ENCODE peak calls at places on chromosomes 5 and 9, in nine cellular contexts. One of them, this sample, is unnamed.

GRCh38 chr9:126613656-126614055 is at the start of gene LMX1B:
- DNase-seq in stomach: no peak
- DNase-seq in K562: no peak
- DNase-seq in GM12891: peak
- DNase-seq in upper lobe of left lung: peak
- DNase-seq in H1: peak
- DNase-seq in esophagus muscularis mucosa: no peak
- DNase-seq in GM12878: no peak
- DNase-seq in prostate gland: peak
- DNase-seq in this sample: peak

GRCh38 chr9:134287591-134288518 is 38.4 kb upstream of the RXRA start:
- DNase-seq in prostate gland: no peak
- DNase-seq in GM12878: no peak
- DNase-seq in H1: no peak
- DNase-seq in upper lobe of left lung: no peak
- DNase-seq in esophagus muscularis mucosa: no peak
- DNase-seq in GM12891: no peak
- DNase-seq in stomach: no peak
- DNase-seq in K562: peak
- DNase-seq in this sample: no peak

GRCh38 chr5:53017383-53017782 is 28.2 kb downstream of the ITGA2 start:
- DNase-seq in GM12878: no peak
- DNase-seq in upper lobe of left lung: peak
- DNase-seq in prostate gland: no peak
- DNase-seq in K562: no peak
- DNase-seq in esophagus muscularis mucosa: no peak
- DNase-seq in GM12891: no peak
- DNase-seq in H1: no peak
- DNase-seq in stomach: no peak
- DNase-seq in this sample: no peak

GRCh38 chr9:92292338-92293074 is 991 bp downstream of the IARS1 start:
- DNase-seq in stomach: no peak
- DNase-seq in prostate gland: no peak
- DNase-seq in H1: no peak
- DNase-seq in GM12891: no peak
- DNase-seq in upper lobe of left lung: no peak
- DNase-seq in K562: no peak
- DNase-seq in esophagus muscularis mucosa: no peak
- DNase-seq in GM12878: no peak
- DNase-seq in this sample: no peak

GRCh38 chr9:87711857-87712800 is 13.8 kb upstream of the CTSL start:
- DNase-seq in GM12891: no peak
- DNase-seq in GM12878: no peak
- DNase-seq in K562: no peak
- DNase-seq in prostate gland: no peak
- DNase-seq in upper lobe of left lung: no peak
- DNase-seq in stomach: no peak
- DNase-seq in H1: no peak
- DNase-seq in esophagus muscularis mucosa: no peak
- DNase-seq in this sample: no peak

GRCh38 chr5:58871648-58872242 is 288.9 kb downstream of the RAB3C start:
- DNase-seq in GM12891: no peak
- DNase-seq in K562: peak
- DNase-seq in esophagus muscularis mucosa: no peak
- DNase-seq in upper lobe of left lung: no peak
- DNase-seq in H1: no peak
- DNase-seq in prostate gland: no peak
- DNase-seq in GM12878: no peak
- DNase-seq in stomach: no peak
- DNase-seq in this sample: no peak

GRCh38 chr5:157308826-157309465 is 43.0 kb downstream of the CYFIP2 start:
- DNase-seq in GM12891: no peak
- DNase-seq in stomach: no peak
- DNase-seq in prostate gland: no peak
- DNase-seq in GM12878: peak
- DNase-seq in upper lobe of left lung: no peak
- DNase-seq in H1: no peak
- DNase-seq in esophagus muscularis mucosa: no peak
- DNase-seq in K562: no peak
- DNase-seq in this sample: no peak

GRCh38 chr5:14385022-14385421 is 196.6 kb upstream of the OTULINL start:
- DNase-seq in GM12878: no peak
- DNase-seq in stomach: no peak
- DNase-seq in GM12891: no peak
- DNase-seq in upper lobe of left lung: no peak
- DNase-seq in esophagus muscularis mucosa: no peak
- DNase-seq in K562: no peak
- DNase-seq in prostate gland: no peak
- DNase-seq in H1: no peak
- DNase-seq in this sample: no peak

GRCh38 chr9:70634696-70635095 is 220.2 kb upstream of the KLF9 start:
- DNase-seq in prostate gland: no peak
- DNase-seq in K562: no peak
- DNase-seq in GM12891: no peak
- DNase-seq in stomach: no peak
- DNase-seq in esophagus muscularis mucosa: no peak
- DNase-seq in GM12878: no peak
- DNase-seq in H1: no peak
- DNase-seq in upper lobe of left lung: no peak
- DNase-seq in this sample: no peak

GRCh38 chr9:110199643-110200042 is 8.3 kb downstream of the C9orf152 start:
- DNase-seq in stomach: no peak
- DNase-seq in upper lobe of left lung: no peak
- DNase-seq in GM12878: no peak
- DNase-seq in esophagus muscularis mucosa: no peak
- DNase-seq in GM12891: no peak
- DNase-seq in H1: no peak
- DNase-seq in prostate gland: no peak
- DNase-seq in K562: no peak
- DNase-seq in this sample: no peak

GRCh38 chr9:131324736-131325679 is 35.5 kb downstream of the PLPP7 start:
- DNase-seq in H1: no peak
- DNase-seq in GM12878: no peak
- DNase-seq in K562: no peak
- DNase-seq in GM12891: no peak
- DNase-seq in stomach: no peak
- DNase-seq in upper lobe of left lung: peak
- DNase-seq in prostate gland: no peak
- DNase-seq in esophagus muscularis mucosa: no peak
- DNase-seq in this sample: no peak

GRCh38 chr5:43947870-43948269 is 344.9 kb downstream of the NNT start:
- DNase-seq in prostate gland: no peak
- DNase-seq in K562: no peak
- DNase-seq in GM12878: no peak
- DNase-seq in H1: no peak
- DNase-seq in upper lobe of left lung: no peak
- DNase-seq in GM12891: no peak
- DNase-seq in esophagus muscularis mucosa: no peak
- DNase-seq in stomach: no peak
- DNase-seq in this sample: no peak

GRCh38 chr5:38922199-38922598 is 76.4 kb downstream of the OSMR start:
- DNase-seq in upper lobe of left lung: no peak
- DNase-seq in H1: peak
- DNase-seq in esophagus muscularis mucosa: no peak
- DNase-seq in stomach: peak
- DNase-seq in GM12878: no peak
- DNase-seq in prostate gland: peak
- DNase-seq in K562: peak
- DNase-seq in GM12891: peak
- DNase-seq in this sample: peak

GRCh38 chr5:16406023-16406422 is 59.6 kb downstream of the ZNF622 start:
- DNase-seq in esophagus muscularis mucosa: no peak
- DNase-seq in stomach: no peak
- DNase-seq in GM12878: no peak
- DNase-seq in GM12891: no peak
- DNase-seq in K562: no peak
- DNase-seq in H1: no peak
- DNase-seq in upper lobe of left lung: no peak
- DNase-seq in prostate gland: no peak
- DNase-seq in this sample: no peak

GRCh38 chr9:34256104-34256503 is 73.0 kb downstream of the KIF24 start:
- DNase-seq in K562: no peak
- DNase-seq in prostate gland: no peak
- DNase-seq in upper lobe of left lung: no peak
- DNase-seq in stomach: no peak
- DNase-seq in H1: no peak
- DNase-seq in GM12891: no peak
- DNase-seq in esophagus muscularis mucosa: no peak
- DNase-seq in GM12878: no peak
- DNase-seq in this sample: no peak

GRCh38 chr5:33287242-33287641 is 153.5 kb upstream of the TARS1 start:
- DNase-seq in H1: no peak
- DNase-seq in esophagus muscularis mucosa: no peak
- DNase-seq in upper lobe of left lung: no peak
- DNase-seq in GM12878: no peak
- DNase-seq in K562: no peak
- DNase-seq in GM12891: no peak
- DNase-seq in prostate gland: no peak
- DNase-seq in stomach: no peak
- DNase-seq in this sample: no peak

GRCh38 chr5:163846512-163846911 is 341.1 kb downstream of the MAT2B start:
- DNase-seq in stomach: no peak
- DNase-seq in prostate gland: no peak
- DNase-seq in upper lobe of left lung: no peak
- DNase-seq in K562: no peak
- DNase-seq in esophagus muscularis mucosa: no peak
- DNase-seq in GM12878: no peak
- DNase-seq in GM12891: no peak
- DNase-seq in H1: no peak
- DNase-seq in this sample: no peak

GRCh38 chr5:77133061-77133758 is 46.1 kb upstream of the ZBED3 start:
- DNase-seq in GM12878: no peak
- DNase-seq in GM12891: no peak
- DNase-seq in esophagus muscularis mucosa: no peak
- DNase-seq in upper lobe of left lung: no peak
- DNase-seq in stomach: peak
- DNase-seq in H1: no peak
- DNase-seq in K562: no peak
- DNase-seq in prostate gland: peak
- DNase-seq in this sample: peak

DNA sequence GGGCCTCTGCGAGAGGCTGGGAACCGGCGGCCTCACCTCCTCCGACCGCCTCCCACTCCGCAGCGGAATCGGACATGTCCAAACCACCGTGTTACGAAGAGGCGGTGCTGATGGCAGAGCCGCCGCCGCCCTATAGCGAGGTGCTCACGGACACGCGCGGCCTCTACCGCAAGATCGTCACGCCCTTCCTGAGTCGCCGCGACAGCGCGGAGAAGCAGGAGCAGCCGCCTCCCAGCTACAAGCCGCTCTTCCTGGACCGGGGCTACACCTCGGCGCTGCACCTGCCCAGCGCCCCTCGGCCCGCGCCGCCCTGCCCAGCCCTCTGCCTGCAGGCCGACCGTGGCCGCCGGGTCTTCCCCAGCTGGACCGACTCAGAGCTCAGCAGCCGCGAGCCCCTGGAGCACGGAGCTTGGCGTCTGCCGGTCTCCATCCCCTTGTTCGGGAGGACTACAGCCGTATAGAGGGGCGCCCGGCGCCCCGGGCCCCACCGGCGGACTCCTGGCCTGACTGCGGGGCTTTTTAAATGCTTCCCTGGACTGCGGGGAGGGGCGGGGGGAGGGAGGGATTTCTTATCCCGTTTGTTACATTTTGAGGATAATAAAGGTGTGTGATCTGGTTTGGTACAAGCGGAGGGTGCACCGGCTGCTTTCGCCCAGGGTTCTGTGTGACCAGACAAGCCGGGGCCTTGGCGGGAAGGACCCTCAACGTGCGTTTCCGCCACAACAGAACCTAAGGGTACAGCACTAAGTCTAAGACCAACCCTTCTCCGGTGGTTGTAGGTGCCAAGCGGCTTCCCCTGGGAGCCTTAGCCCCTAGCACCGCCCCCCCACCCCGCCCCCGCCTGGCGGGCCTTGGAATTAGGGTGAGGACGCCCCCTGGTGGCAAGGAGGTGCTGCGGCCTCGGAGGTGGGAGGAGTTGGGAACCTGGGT is 9.3 kb downstream of the PRR7 start:
- DNase-seq in esophagus muscularis mucosa: peak
- DNase-seq in H1: peak
- DNase-seq in prostate gland: peak
- DNase-seq in GM12878: no peak
- DNase-seq in GM12891: peak
- DNase-seq in K562: peak
- DNase-seq in stomach: peak
- DNase-seq in upper lobe of left lung: peak
- DNase-seq in this sample: peak
- TF ChIP-seq POLR2A in esophagus muscularis mucosa: no peak
- TF ChIP-seq POLR2A in H1: no peak
- TF ChIP-seq POLR2A in prostate gland: no peak
- TF ChIP-seq POLR2A in GM12878: no peak
- TF ChIP-seq POLR2A in GM12891: peak
- TF ChIP-seq POLR2A in K562: peak
- TF ChIP-seq POLR2A in stomach: no peak
- TF ChIP-seq POLR2A in upper lobe of left lung: no peak
- TF ChIP-seq POLR2A in this sample: no peak

DNA sequence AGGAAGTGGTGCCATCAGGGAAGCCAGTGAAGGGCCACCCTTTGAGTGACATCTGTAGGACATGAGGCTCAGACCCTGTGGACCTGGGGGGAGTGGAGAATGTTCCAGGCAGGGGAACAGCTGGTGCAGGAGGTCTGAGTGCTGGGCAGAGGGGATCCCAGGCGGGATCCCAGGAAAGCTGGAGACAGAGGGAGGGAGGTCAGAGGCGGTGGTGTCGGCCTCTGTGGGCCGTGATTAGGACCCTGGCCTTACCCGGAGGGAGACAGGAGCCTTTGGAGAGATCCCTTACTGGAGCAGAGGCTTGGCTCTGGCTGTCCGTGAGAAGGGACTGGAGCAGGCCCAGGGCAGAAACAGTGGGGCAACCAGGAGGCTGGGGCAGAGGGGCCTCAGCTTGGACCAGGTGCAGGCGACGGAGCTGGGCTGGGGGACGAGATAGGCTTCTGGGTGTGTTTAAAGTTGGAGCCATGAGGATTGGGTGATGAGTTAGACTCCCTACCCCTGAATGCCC is 12.1 kb upstream of the GRHPR start:
- DNase-seq in H1: no peak
- DNase-seq in prostate gland: no peak
- DNase-seq in GM12891: no peak
- DNase-seq in stomach: no peak
- DNase-seq in K562: no peak
- DNase-seq in GM12878: no peak
- DNase-seq in upper lobe of left lung: peak
- DNase-seq in esophagus muscularis mucosa: no peak
- DNase-seq in this sample: no peak
- TF ChIP-seq POLR2AphosphoS5 in H1: no peak
- TF ChIP-seq POLR2AphosphoS5 in prostate gland: no peak
- TF ChIP-seq POLR2AphosphoS5 in GM12891: peak
- TF ChIP-seq POLR2AphosphoS5 in stomach: no peak
- TF ChIP-seq POLR2AphosphoS5 in K562: no peak
- TF ChIP-seq POLR2AphosphoS5 in GM12878: peak
- TF ChIP-seq POLR2AphosphoS5 in upper lobe of left lung: no peak
- TF ChIP-seq POLR2AphosphoS5 in esophagus muscularis mucosa: no peak
- TF ChIP-seq POLR2AphosphoS5 in this sample: no peak

GRCh38 chr5:98928802-98929122 is at the start of gene CHD1:
- DNase-seq in esophagus muscularis mucosa: peak
- DNase-seq in stomach: peak
- DNase-seq in H1: peak
- DNase-seq in K562: peak
- DNase-seq in GM12878: no peak
- DNase-seq in GM12891: peak
- DNase-seq in upper lobe of left lung: peak
- DNase-seq in prostate gland: peak
- DNase-seq in this sample: peak
- TF ChIP-seq POLR2A in esophagus muscularis mucosa: peak
- TF ChIP-seq POLR2A in stomach: no peak
- TF ChIP-seq POLR2A in H1: peak
- TF ChIP-seq POLR2A in K562: no peak
- TF ChIP-seq POLR2A in GM12878: peak
- TF ChIP-seq POLR2A in GM12891: peak
- TF ChIP-seq POLR2A in upper lobe of left lung: no peak
- TF ChIP-seq POLR2A in prostate gland: peak
- TF ChIP-seq POLR2A in this sample: peak

GRCh38 chr5:138640138-138640537 is 64.9 kb upstream of the HSPA9 start:
- DNase-seq in H1: no peak
- DNase-seq in prostate gland: no peak
- DNase-seq in upper lobe of left lung: no peak
- DNase-seq in GM12878: no peak
- DNase-seq in K562: no peak
- DNase-seq in esophagus muscularis mucosa: no peak
- DNase-seq in GM12891: no peak
- DNase-seq in stomach: no peak
- DNase-seq in this sample: no peak
- TF ChIP-seq POLR2AphosphoS5 in H1: no peak
- TF ChIP-seq POLR2AphosphoS5 in prostate gland: no peak
- TF ChIP-seq POLR2AphosphoS5 in upper lobe of left lung: no peak
- TF ChIP-seq POLR2AphosphoS5 in GM12878: no peak
- TF ChIP-seq POLR2AphosphoS5 in K562: no peak
- TF ChIP-seq POLR2AphosphoS5 in esophagus muscularis mucosa: no peak
- TF ChIP-seq POLR2AphosphoS5 in GM12891: no peak
- TF ChIP-seq POLR2AphosphoS5 in stomach: no peak
- TF ChIP-seq POLR2AphosphoS5 in this sample: no peak